ENCODE peak calls at places on chromosomes 13 and 19, in five cellular contexts. S is MCF 10A, Y is nephron progenitor cell, G is adrenal gland, V is AG04450. J is an unnamed sample.

GRCh38 chr13:75305057-75305456 is 176.9 kb downstream of the TBC1D4 start:
- DNase-seq in S (no peak), Y (no peak), G (peak; percentile 86), V (no peak), J (peak; percentile 77)

GRCh38 chr13:113664751-113665581 is 2.1 kb upstream of the GRK1 start:
- DNase-seq in S (no peak), Y (no peak), G (peak; percentile 9), V (no peak), J (no peak)

GRCh38 chr13:83485101-83485500 is 397.2 kb downstream of the SLITRK1 start:
- DNase-seq in S (no peak), Y (no peak), G (no peak), V (no peak), J (no peak)

GRCh38 chr19:51808333-51808986 is 13.5 kb downstream of the FPR3 start:
- DNase-seq in S (peak; percentile 81), Y (no peak), G (no peak), V (no peak), J (peak; percentile 88)

GRCh38 chr13:100163375-100163774 is 74.5 kb downstream of the PCCA start:
- DNase-seq in S (no peak), Y (no peak), G (no peak), V (no peak), J (no peak)

GRCh38 chr19:38464421-38465082 is 31.1 kb downstream of the RYR1 start:
- DNase-seq in S (no peak), Y (no peak), G (no peak), V (no peak), J (no peak)

GRCh38 chr19:48353682-48354081 is 10.1 kb downstream of the TMEM143 start:
- DNase-seq in S (no peak), Y (no peak), G (no peak), V (no peak), J (no peak)

GRCh38 chr19:11580665-11581418 is 3.4 kb upstream of the ACP5 start:
- DNase-seq in S (no peak), Y (no peak), G (no peak), V (no peak), J (peak; percentile 7)

GRCh38 chr19:31110331-31110730 is 238.9 kb downstream of the TSHZ3 start:
- DNase-seq in S (peak; percentile 23), Y (peak; percentile 35), G (no peak), V (no peak), J (peak; percentile 70)

GRCh38 chr19:7877249-7877836 is 3.2 kb upstream of the PRR36 start:
- DNase-seq in S (no peak), Y (no peak), G (no peak), V (no peak), J (no peak)

GRCh38 chr13:41054919-41055619 is 6.2 kb upstream of the WBP4 start:
- DNase-seq in S (no peak), Y (no peak), G (no peak), V (no peak), J (no peak)

GRCh38 chr13:60986301-60986700 is 429.3 kb downstream of the PCDH20 start:
- DNase-seq in S (no peak), Y (no peak), G (no peak), V (no peak), J (no peak)

GRCh38 chr13:60990032-60990733 is 425.5 kb downstream of the PCDH20 start:
- DNase-seq in S (peak; percentile 42), Y (no peak), G (no peak), V (no peak), J (no peak)
- TF ChIP-seq CTCF in S (peak; percentile 13), Y (no peak), G (no peak), V (no peak), J (no peak)

GRCh38 chr19:42683917-42684513 is 56.3 kb downstream of the PSG3 start:
- DNase-seq in S (peak; percentile 51), Y (peak; percentile 21), G (no peak), V (no peak), J (peak; percentile 57)
- TF ChIP-seq CTCF in S (peak; percentile 52), Y (peak; percentile 53), G (peak; percentile 46), V (peak; percentile 71), J (peak; percentile 75)

GRCh38 chr19:34176581-34176980 is 4.3 kb downstream of the LSM14A start:
- DNase-seq in S (no peak), Y (no peak), G (no peak), V (no peak), J (no peak)

GRCh38 chr19:34172661-34173144 is 399 bp downstream of the LSM14A start:
- DNase-seq in S (no peak), Y (peak; percentile 42), G (peak; percentile 42), V (no peak), J (no peak)

GRCh38 chr19:34171539-34171876 is 796 bp upstream of the LSM14A start:
- DNase-seq in S (peak; percentile 44), Y (no peak), G (no peak), V (peak; percentile 74), J (peak; percentile 59)

GRCh38 chr19:34171877-34172660 is at the start of gene LSM14A:
- DNase-seq in S (peak; percentile 90), Y (peak; percentile 94), G (peak; percentile 95), V (peak; percentile 78), J (peak; percentile 89)

DNA sequence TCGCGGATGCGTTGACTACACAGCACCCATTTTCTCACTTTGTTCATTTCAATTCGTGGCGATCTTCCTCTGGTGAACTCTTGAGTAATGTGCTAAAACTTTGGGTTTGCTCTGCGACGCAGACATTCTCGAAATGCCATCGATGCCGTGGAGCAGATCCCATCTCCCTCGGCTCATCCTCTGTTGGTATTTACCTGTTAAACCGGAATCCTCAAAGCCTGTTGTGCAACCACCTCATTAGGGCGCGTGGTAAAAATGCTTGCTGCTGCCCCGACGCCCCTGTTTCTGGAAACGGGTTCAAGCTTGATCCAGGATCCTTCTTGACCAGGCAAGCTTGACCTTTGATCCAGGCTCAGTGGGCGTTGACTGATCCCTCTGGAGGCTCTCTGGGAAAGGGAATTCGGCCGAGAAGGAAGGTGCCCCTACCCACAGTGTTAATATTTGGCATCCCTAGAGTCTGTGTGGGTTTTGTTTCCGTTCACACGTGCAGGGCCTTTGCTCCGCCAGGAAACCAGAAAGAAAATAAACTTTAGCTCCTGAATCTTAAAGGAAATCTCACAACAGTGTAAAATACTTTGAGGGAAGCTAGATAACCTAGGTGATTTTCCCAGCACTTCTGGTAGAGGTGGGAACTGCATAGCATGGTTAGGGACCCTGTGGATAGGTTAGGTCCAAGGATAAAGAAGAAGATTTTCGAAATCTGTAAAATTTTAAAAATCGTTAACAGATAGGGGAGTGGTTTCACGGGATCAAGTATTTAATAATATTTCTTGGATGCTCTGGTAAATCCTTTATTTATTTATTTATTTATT is 1.0 kb downstream of the LSM14A start:
- DNase-seq in S (peak; percentile 57), Y (peak; percentile 62), G (peak; percentile 38), V (no peak), J (peak; percentile 55)
- TF ChIP-seq CTCF in S (no peak), Y (no peak), G (no peak), V (peak; percentile 18), J (peak; percentile 46)

GRCh38 chr19:5821521-5822180 is 16.8 kb downstream of the NRTN start:
- DNase-seq in S (no peak), Y (no peak), G (no peak), V (no peak), J (no peak)

GRCh38 chr19:5824791-5825577 is 14.5 kb downstream of the FUT6 start:
- DNase-seq in S (no peak), Y (no peak), G (no peak), V (no peak), J (no peak)

GRCh38 chr19:5822181-5822844 is 17.2 kb downstream of the FUT6 start:
- DNase-seq in S (no peak), Y (no peak), G (no peak), V (no peak), J (no peak)

GRCh38 chr19:5820785-5821184 is 15.9 kb downstream of the NRTN start:
- DNase-seq in S (no peak), Y (no peak), G (no peak), V (no peak), J (no peak)

DNA sequence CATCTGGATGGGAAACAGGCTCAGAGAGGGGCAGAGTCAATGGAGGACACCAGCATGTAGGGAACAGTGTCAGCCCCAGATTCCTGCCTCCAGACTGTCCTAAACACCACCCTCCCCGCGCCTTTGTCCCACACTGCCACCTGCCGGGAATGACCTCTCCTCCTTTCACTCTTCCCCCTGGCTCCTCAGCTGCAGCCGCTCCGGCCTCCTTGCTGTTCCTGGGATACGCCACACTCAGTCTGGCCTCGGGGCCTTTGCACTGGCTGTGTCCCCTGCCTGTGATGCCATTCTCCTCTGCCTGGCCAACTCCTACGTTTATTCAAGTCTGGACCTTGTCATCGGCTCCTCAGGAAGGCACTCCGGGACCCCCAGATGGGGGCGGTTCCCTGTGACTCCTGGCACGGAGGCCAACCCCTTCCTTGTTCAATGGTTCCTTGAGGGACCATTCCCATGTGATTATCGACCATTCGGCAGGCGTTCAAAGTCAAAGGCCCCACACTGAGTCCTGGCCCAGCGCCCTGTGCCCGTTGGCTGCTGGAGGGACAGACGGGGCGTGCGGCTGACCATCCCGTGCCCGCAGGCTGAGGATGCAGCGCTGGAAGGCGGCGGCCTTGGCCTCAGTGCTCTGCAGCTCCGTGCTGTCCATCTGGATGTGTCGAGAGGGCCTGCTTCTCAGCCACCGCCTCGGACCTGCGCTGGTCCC is 15.8 kb downstream of the FUT6 start:
- DNase-seq in S (peak; percentile 72), Y (no peak), G (no peak), V (no peak), J (no peak)
- TF ChIP-seq CTCF in S (peak; percentile 46), Y (no peak), G (no peak), V (no peak), J (peak; percentile 40)

GRCh38 chr13:109699628-109700071 is 86.7 kb downstream of the IRS2 start:
- DNase-seq in S (no peak), Y (no peak), G (no peak), V (no peak), J (no peak)
- TF ChIP-seq CTCF in S (no peak), Y (no peak), G (no peak), V (no peak), J (no peak)

DNA sequence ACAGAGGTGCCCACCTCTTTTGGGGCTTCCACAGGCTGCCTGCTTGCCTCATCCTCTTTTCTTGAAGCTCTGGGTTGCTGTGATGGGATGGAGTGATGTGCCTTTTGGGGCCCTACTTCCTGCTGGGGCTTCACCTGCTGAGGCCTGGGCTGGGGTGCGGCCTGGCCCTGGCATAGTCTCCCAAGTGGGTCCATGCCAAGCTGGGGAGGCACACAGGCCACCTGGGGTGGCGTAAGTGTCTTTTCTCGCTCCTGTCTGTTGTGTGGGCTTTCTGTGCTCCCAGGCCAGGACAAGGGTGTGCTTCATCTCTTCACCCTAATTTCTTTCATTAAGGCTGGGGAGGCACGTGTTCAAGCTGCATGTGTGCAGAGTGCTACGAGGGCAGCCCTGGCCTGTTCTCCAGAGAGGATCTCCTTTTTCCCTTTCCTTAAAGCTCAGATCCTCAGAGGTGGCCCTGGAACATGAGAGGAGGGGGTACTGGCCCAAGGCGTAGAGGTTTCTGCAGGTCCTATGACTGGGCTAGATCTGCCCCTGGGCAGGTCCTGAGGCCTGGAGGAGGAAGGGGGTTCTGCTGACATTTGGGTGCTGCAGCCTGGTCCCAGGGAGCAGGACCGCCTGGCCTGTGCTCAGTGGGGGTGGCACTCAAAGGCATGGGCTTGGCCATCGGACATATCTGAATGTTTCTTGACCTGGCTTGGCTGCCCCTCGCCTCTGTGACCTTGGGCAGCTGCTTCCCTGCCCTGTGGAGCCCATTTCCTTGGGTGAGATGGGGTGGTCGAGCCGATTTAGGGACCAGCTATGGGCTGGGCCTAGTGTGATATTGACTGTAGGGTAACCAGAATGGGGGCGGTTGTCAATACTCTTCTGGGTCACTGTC is 23.7 kb upstream of the RNF17 start:
- DNase-seq in S (no peak), Y (no peak), G (no peak), V (no peak), J (no peak)
- TF ChIP-seq CTCF in S (no peak), Y (no peak), G (no peak), V (no peak), J (no peak)

J was measured in fibroblast of the aortic adventitia.